ENCODE peak calls at places on chromosomes 2 and 18, in six cellular contexts. P is stromal cell of bone marrow; Q is mesenteric fat pad; X is stimulated activated CD4-positive, alpha-beta T cell treated with anti-CD3 and anti-CD28 coated beads, Interleukin-4, amount 100 ng/mL, for 1 hour; L is effector memory CD4-positive, alpha-beta T cell; E is NCI-H2171. V is an unnamed sample.

GRCh38 chr2:171958475-171958874 is 36.2 kb downstream of the HAT1 start:
- DNase-seq in P (peak; percentile 48), E (no peak), Q (no peak), L (no peak), X (no peak), V (peak; percentile 82)

GRCh38 chr2:158498043-158498748 is 41.4 kb downstream of the PKP4 start:
- DNase-seq in X (no peak), L (no peak), E (no peak), P (no peak), Q (no peak), V (no peak)

GRCh38 chr2:42089340-42089925 is 41.6 kb downstream of the PKDCC start:
- DNase-seq in Q (no peak), L (peak; percentile 63), X (peak; percentile 43), P (no peak), E (no peak), V (peak; percentile 83)

GRCh38 chr2:127143851-127144782 is 37.2 kb upstream of the BIN1 start:
- DNase-seq in E (no peak), X (no peak), P (no peak), Q (peak; percentile 60), L (no peak), V (no peak)

GRCh38 chr2:218398437-218399390 is 954 bp upstream of the CTDSP1 start:
- DNase-seq in P (no peak), L (peak; percentile 48), E (peak; percentile 42), X (peak; percentile 54), Q (peak; percentile 95), V (peak; percentile 91)

GRCh38 chr2:47653909-47654789 is 128.8 kb upstream of the MSH6 start:
- DNase-seq in Q (peak; percentile 65), P (no peak), L (no peak), X (no peak), E (no peak), V (peak; percentile 46)

GRCh38 chr2:10911291-10912075 is at the start of gene KCNF1:
- DNase-seq in Q (peak; percentile 75), X (no peak), L (no peak), E (peak; percentile 76), P (peak; percentile 34), V (peak; percentile 21)

GRCh38 chr2:64104944-64105343 is 39.3 kb downstream of the PELI1 start:
- DNase-seq in L (no peak), P (no peak), X (no peak), E (no peak), Q (no peak), V (no peak)

GRCh38 chr2:128457716-128458115 is 139.0 kb upstream of the HS6ST1 start:
- DNase-seq in X (no peak), Q (peak; percentile 55), E (no peak), L (no peak), P (no peak), V (no peak)

GRCh38 chr2:128370468-128371247 is 52.0 kb upstream of the HS6ST1 start:
- DNase-seq in X (no peak), E (no peak), L (no peak), Q (peak; percentile 84), P (no peak), V (no peak)

GRCh38 chr18:45749918-45750689 is 26.1 kb downstream of the SLC14A1 start:
- DNase-seq in E (peak; percentile 67), P (no peak), Q (no peak), X (no peak), L (no peak), V (no peak)

GRCh38 chr2:156334496-156335478 is 2.3 kb upstream of the NR4A2 start:
- DNase-seq in X (peak; percentile 77), P (peak; percentile 92), E (peak; percentile 72), Q (peak; percentile 97), L (peak; percentile 84), V (no peak)

GRCh38 chr2:112519506-112519905 is 22.8 kb upstream of the POLR1B start:
- DNase-seq in E (no peak), Q (no peak), X (no peak), L (no peak), P (no peak), V (peak; percentile 67)

GRCh38 chr2:170882758-170883157 is 46.3 kb upstream of the GORASP2 start:
- DNase-seq in L (no peak), P (no peak), Q (no peak), X (no peak), E (no peak), V (no peak)

GRCh38 chr2:10498525-10499274 is 50.6 kb upstream of the ODC1 start:
- DNase-seq in E (no peak), P (no peak), X (no peak), Q (peak; percentile 67), L (no peak), V (no peak)

GRCh38 chr18:55422456-55423185 is 165.4 kb downstream of the TCF4 start:
- DNase-seq in P (no peak), X (no peak), L (no peak), E (peak; percentile 85), Q (no peak), V (no peak)

GRCh38 chr2:23330214-23330613 is 54.8 kb upstream of the KLHL29 start:
- DNase-seq in E (no peak), Q (no peak), L (no peak), X (no peak), P (no peak), V (peak; percentile 56)

GRCh38 chr2:185245806-185246205 is 492.8 kb upstream of the FSIP2 start:
- DNase-seq in X (no peak), L (no peak), E (no peak), P (no peak), Q (no peak), V (no peak)

GRCh38 chr18:70400473-70400872 is 111.6 kb downstream of the SOCS6 start:
- DNase-seq in Q (no peak), E (no peak), L (no peak), P (no peak), X (no peak), V (no peak)

GRCh38 chr2:237696471-237696870 is 69.1 kb downstream of the LRRFIP1 start:
- DNase-seq in P (no peak), L (no peak), E (no peak), X (no peak), Q (peak; percentile 68), V (no peak)

GRCh38 chr2:189217546-189217945 is 38.0 kb upstream of the COL5A2 start:
- DNase-seq in X (no peak), L (no peak), E (no peak), Q (no peak), P (no peak), V (no peak)

GRCh38 chr2:29263886-29264285 is 148.7 kb downstream of the CLIP4 start:
- DNase-seq in X (no peak), P (no peak), Q (peak; percentile 47), L (no peak), E (no peak), V (no peak)

GRCh38 chr2:146634256-146635068 is 1210.4 kb upstream of the ACVR2A start:
- DNase-seq in P (no peak), Q (no peak), X (no peak), L (no peak), E (no peak), V (no peak)

GRCh38 chr2:235008584-235009044 is 56.8 kb downstream of the SH3BP4 start:
- DNase-seq in X (no peak), L (no peak), Q (no peak), P (no peak), E (no peak), V (no peak)

GRCh38 chr18:45728341-45729010 is 4.5 kb downstream of the SLC14A1 start:
- DNase-seq in P (no peak), X (no peak), L (no peak), E (no peak), Q (no peak), V (no peak)

GRCh38 chr2:148814143-148814852 is 60.7 kb upstream of the KIF5C start:
- DNase-seq in L (no peak), E (no peak), Q (no peak), X (no peak), P (no peak), V (no peak)

GRCh38 chr2:174553811-174554493 is 43.7 kb downstream of the WIPF1 start:
- DNase-seq in P (no peak), X (no peak), E (no peak), L (peak; percentile 17), Q (no peak), V (peak; percentile 63)

GRCh38 chr2:11477994-11478393 is 12.0 kb upstream of the E2F6 start:
- DNase-seq in E (peak; percentile 91), P (peak; percentile 72), Q (no peak), X (peak; percentile 84), L (peak; percentile 52), V (peak; percentile 86)

GRCh38 chr2:12819721-12820120 is 103.0 kb downstream of the TRIB2 start:
- DNase-seq in Q (no peak), X (no peak), L (no peak), P (peak; percentile 25), E (no peak), V (peak; percentile 85)

GRCh38 chr18:31977270-31977872 is 34.4 kb upstream of the TRAPPC8 start:
- DNase-seq in Q (no peak), X (no peak), L (no peak), P (peak; percentile 28), E (peak; percentile 31), V (peak; percentile 70)

GRCh38 chr18:27211569-27211968 is 26.5 kb upstream of the CHST9 start:
- DNase-seq in X (no peak), L (no peak), P (no peak), E (no peak), Q (no peak), V (no peak)

GRCh38 chr2:241063587-241063986 is 38.5 kb downstream of the MTERF4 start:
- DNase-seq in L (no peak), Q (no peak), E (no peak), X (no peak), P (no peak), V (no peak)

GRCh38 chr2:654896-655295 is 22.3 kb downstream of the TMEM18 start:
- DNase-seq in Q (peak; percentile 60), L (no peak), E (no peak), P (no peak), X (no peak), V (no peak)

GRCh38 chr2:56287974-56288373 is 104.2 kb downstream of the CCDC85A start:
- DNase-seq in L (no peak), E (no peak), Q (no peak), X (no peak), P (peak; percentile 3), V (no peak)

GRCh38 chr2:25912851-25913695 is 34.8 kb upstream of the ASXL2 start:
- DNase-seq in Q (no peak), L (no peak), E (peak; percentile 20), P (no peak), X (no peak), V (no peak)

GRCh38 chr2:71600572-71600971 is 147.2 kb downstream of the DYSF start:
- DNase-seq in L (no peak), Q (no peak), E (no peak), P (no peak), X (no peak), V (no peak)

GRCh38 chr2:200266406-200266805 is 40.1 kb upstream of the SPATS2L start:
- DNase-seq in E (no peak), L (no peak), P (no peak), Q (no peak), X (no peak), V (no peak)

GRCh38 chr2:200603972-200604371 is 18.2 kb downstream of the AOX1 start:
- DNase-seq in X (no peak), E (no peak), P (no peak), L (no peak), Q (no peak), V (no peak)